ENCODE peak calls at places on chromosome 3, in five cellular contexts. A is H1, U is IMR-90, F is neuronal stem cell, S is H9. B is an unnamed sample. For H3K79me1 and H3K4me1, the result is how much of the 10 kb centered on the place peaks cover.

GRCh38 chr3:80993241-80993945 is 768.1 kb downstream of the GBE1 start:
- DNase-seq in S (no peak), F (no peak), A (no peak), U (no peak), B (no peak)

GRCh38 chr3:4584537-4585249 is 91.5 kb downstream of the ITPR1 start:
- DNase-seq in A (no peak), S (no peak), U (peak), F (no peak), B (peak)

GRCh38 chr3:140244893-140245292 is 309.9 kb downstream of the CLSTN2 start:
- DNase-seq in U (no peak), S (no peak), F (no peak), A (no peak), B (no peak)

GRCh38 chr3:21486381-21486935 is 264.6 kb downstream of the ZNF385D start:
- DNase-seq in A (no peak), U (peak), S (no peak), F (no peak), B (no peak)

GRCh38 chr3:127547761-127548605 is 42.5 kb downstream of the TPRA1 start:
- DNase-seq in S (peak), U (peak), F (peak), A (peak), B (peak)

GRCh38 chr3:98573231-98573728 is 20.1 kb downstream of the CPOX start:
- DNase-seq in F (no peak), S (no peak), A (no peak), U (peak), B (peak)

GRCh38 chr3:102307442-102307841 is 127.4 kb upstream of the ZPLD1 start:
- DNase-seq in A (no peak), F (no peak), U (no peak), S (peak), B (no peak)

GRCh38 chr3:16825617-16826204 is 59.0 kb upstream of the PLCL2 start:
- DNase-seq in F (no peak), S (no peak), A (no peak), U (no peak), B (no peak)

GRCh38 chr3:13282986-13283876 is 136.9 kb downstream of the NUP210 start:
- DNase-seq in F (no peak), U (no peak), A (peak), S (peak), B (peak)

GRCh38 chr3:45664558-45664957 is 24.6 kb upstream of the SACM1L start:
- DNase-seq in U (no peak), S (no peak), F (no peak), A (no peak), B (no peak)

GRCh38 chr3:78283994-78284393 is 1244.1 kb downstream of the ROBO2 start:
- DNase-seq in U (no peak), S (no peak), F (no peak), A (no peak), B (no peak)

GRCh38 chr3:188067932-188068331 is 86.0 kb upstream of the LPP start:
- DNase-seq in U (peak), S (no peak), F (no peak), A (no peak), B (peak)

DNA sequence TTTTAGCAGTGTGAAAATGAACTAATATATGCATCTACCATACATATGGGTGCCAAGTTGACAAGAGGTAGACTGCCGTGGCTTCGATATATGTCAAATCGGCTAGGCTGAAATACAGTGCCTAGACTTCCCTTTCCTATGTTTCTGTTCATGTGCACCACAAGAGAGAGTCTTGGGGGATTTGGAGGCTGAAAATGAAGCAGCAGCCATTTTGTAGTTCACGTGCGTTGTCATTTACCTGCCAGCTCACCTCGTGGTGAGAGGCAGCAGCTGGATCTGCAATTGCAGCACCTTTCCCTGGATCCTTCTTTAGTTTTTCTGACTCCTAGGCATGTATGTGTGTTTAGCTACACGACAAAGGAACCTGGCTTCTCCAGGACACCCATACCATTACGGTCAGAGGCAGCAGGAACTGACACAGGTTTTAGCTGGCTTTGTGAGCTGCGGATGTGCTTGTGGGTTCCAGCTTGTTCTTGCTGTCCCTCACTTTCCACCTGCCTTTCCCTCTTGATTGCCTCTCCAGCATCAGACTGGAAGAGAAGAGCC is 40.5 kb upstream of the SIAH2 start:
- DNase-seq in A (no peak), F (no peak), U (no peak), S (no peak), B (no peak)
- H3K79me1 ChIP-seq in A (under half), F (under half), U (under half), S (under half), B (under half)

GRCh38 chr3:170132335-170132734 is 49.2 kb downstream of the PHC3 start:
- DNase-seq in F (no peak), S (no peak), A (no peak), U (no peak), B (no peak)
- H3K4me2 ChIP-seq in F (no peak), S (no peak), A (no peak), U (no peak), B (no peak)

DNA sequence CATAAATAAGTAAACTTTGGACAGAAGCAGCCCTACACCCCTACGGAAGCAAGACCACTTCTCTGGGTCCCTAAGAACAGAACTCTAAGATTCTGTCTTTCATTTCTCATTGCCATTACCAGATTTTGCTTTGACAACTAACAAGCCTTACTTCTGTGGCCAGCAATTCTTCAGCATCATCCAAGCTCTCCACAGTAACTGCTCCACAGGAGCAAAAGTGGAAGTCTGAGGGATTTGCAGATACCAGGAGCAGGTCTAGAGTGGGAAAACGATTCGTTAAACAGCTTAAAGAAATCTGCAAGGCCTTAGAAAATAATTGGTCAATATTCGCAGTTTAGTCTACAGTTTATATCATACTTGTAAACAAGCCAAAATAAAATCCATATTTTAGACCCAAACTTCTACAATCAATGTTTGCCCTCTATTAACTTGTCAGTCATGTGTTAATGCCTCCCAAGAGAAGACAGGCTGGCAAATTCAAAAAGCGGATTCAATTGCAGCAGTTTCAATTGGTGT is 24.1 kb downstream of the MYH15 start:
- DNase-seq in A (no peak), F (no peak), S (no peak), U (no peak), B (peak)
- H3K4me1 ChIP-seq in A (under half), F (under half), S (under half), U (under half), B (under half)

GRCh38 chr3:134365766-134366065 is 8.5 kb downstream of the AMOTL2 start:
- DNase-seq in U (no peak), F (no peak), S (peak), A (no peak), B (no peak)
- H3K79me1 ChIP-seq in U (half or more), F (under half), S (under half), A (under half), B (under half)

GRCh38 chr3:182460303-182460702 is 333.0 kb upstream of the ATP11B start:
- DNase-seq in F (no peak), A (no peak), U (no peak), S (no peak), B (no peak)
- H3K4me2 ChIP-seq in F (no peak), A (no peak), U (no peak), S (no peak), B (no peak)

GRCh38 chr3:41317718-41318117 is 118.4 kb downstream of the CTNNB1 start:
- DNase-seq in U (peak), F (no peak), A (no peak), S (no peak), B (peak)

GRCh38 chr3:41318520-41318919 is 119.2 kb downstream of the CTNNB1 start:
- DNase-seq in S (no peak), A (no peak), U (peak), F (no peak), B (peak)

GRCh38 chr3:41320953-41321641 is 121.8 kb downstream of the CTNNB1 start:
- DNase-seq in U (no peak), S (no peak), F (no peak), A (no peak), B (no peak)

GRCh38 chr3:41321642-41321980 is 122.3 kb downstream of the CTNNB1 start:
- DNase-seq in U (no peak), A (no peak), S (no peak), F (no peak), B (no peak)

DNA sequence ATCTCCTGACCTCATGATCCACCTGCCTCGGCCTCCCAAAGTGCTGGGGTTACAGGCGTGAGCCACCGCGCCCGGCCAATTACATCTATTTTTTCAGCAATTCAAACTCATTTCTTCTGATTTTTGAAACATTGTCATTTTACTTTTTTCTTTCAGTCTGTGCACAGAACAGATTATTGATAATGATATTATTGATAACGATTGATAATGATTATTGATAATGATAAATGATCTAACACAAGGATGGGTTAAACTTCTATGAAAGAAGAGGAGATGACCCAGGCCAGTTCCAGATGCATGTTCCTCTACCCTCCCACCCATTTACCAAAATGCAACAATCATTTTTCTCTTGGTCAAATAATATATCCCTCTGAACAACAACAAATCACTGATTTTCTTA is 118.0 kb downstream of the CTNNB1 start:
- DNase-seq in S (no peak), A (no peak), U (no peak), F (no peak), B (no peak)
- H3K4me1 ChIP-seq in S (under half), A (under half), U (under half), F (under half), B (under half)

DNA sequence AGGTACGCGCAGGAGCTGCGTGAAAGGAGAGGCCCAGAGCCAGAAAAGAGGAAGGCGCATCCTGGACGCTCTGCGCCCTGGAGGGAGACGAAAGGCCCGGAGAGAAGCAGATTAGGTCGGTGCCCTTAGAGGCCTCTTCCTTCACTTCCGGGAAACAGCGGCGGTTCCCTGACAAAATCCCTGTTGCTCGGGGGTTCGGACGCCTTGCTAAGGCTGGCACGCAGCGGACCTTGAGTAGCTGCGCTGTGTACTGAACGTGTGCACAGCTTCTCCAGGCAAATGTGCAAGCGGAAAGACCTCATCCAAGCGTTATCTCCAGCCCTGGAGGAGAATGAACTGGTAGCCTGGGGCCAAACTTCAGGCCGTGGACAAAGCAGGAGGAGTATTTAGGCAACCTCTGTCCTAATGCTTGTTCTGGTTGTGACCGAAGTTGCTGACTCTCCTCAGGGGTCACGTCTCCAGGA is 3.0 kb upstream of the SOX14 start:
- DNase-seq in A (no peak), U (no peak), F (no peak), S (no peak), B (no peak)
- H3K79me1 ChIP-seq in A (under half), U (under half), F (under half), S (under half), B (under half)

GRCh38 chr3:61683409-61684261 is 122.3 kb downstream of the PTPRG start:
- DNase-seq in F (no peak), S (no peak), U (no peak), A (no peak), B (no peak)
- H3K4me2 ChIP-seq in F (no peak), S (no peak), U (no peak), A (no peak), B (no peak)

DNA sequence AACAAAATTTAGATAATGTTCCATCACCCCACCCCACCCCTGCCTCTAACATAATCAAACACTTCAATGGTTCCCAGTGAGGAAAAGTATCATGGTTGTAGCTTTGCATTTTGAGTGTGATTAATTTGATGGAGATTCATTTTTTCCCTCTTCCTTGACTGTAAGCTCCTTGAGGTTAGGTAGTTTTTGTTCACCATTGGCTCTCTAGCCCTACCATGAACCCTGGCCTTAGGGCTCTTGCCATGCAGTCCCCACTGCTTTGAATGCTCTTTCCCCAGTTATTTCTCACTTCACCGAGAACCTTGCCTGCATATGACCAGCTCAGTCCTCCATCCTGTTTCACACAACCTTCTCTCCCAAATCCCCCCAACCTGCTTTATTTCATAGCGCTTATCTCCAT is 5.0 kb upstream of the MBNL1 start:
- DNase-seq in F (no peak), A (no peak), S (no peak), U (no peak), B (no peak)
- H3K4me1 ChIP-seq in F (under half), A (under half), S (under half), U (under half), B (under half)

B was measured in mesenchymal stem cell.